ENCODE peak calls at places on chromosome 2, in six cellular contexts. T is IMR-90, N is adrenal gland, B is bronchial epithelial cell, D is astrocyte of the cerebellum, P is tibial artery. E is an unnamed sample.

GRCh38 chr2:119753041-119753929 is 6.4 kb upstream of the PTPN4 start:
- DNase-seq in T (peak), P (no peak), N (no peak), B (peak), D (no peak), E (no peak)

GRCh38 chr2:88218971-88219370 is 48.8 kb downstream of the THNSL2 start:
- DNase-seq in D (no peak), B (no peak), T (no peak), P (no peak), N (no peak), E (no peak)

GRCh38 chr2:39304729-39305128 is 61.0 kb upstream of the CDKL4 start:
- DNase-seq in N (no peak), T (no peak), D (no peak), P (no peak), B (no peak), E (no peak)

GRCh38 chr2:17719562-17720371 is 33.8 kb downstream of the SMC6 start:
- DNase-seq in T (peak), D (no peak), N (no peak), P (no peak), B (peak), E (no peak)

GRCh38 chr2:68292108-68292710 is 27.5 kb downstream of the CNRIP1 start:
- DNase-seq in P (no peak), B (peak), T (peak), N (no peak), D (peak), E (no peak)

GRCh38 chr2:68806511-68807109 is 64.6 kb downstream of the BMP10 start:
- DNase-seq in D (peak), N (no peak), B (peak), T (peak), P (no peak), E (no peak)

GRCh38 chr2:68320118-68320641 is 431 bp upstream of the CNRIP1 start:
- DNase-seq in T (no peak), P (peak), D (no peak), B (peak), N (peak), E (no peak)

GRCh38 chr2:53283326-53283725 is 484.3 kb upstream of the CHAC2 start:
- DNase-seq in P (no peak), N (no peak), B (no peak), T (no peak), D (no peak), E (no peak)

GRCh38 chr2:102619414-102620319 is at the start of gene SLC9A2:
- DNase-seq in P (no peak), N (no peak), T (no peak), D (no peak), B (no peak), E (no peak)

GRCh38 chr2:68577183-68577582 is 66.2 kb upstream of the PROKR1 start:
- DNase-seq in N (no peak), T (peak), P (no peak), B (no peak), D (no peak), E (no peak)

GRCh38 chr2:120589782-120590608 is 145.7 kb upstream of the GLI2 start:
- DNase-seq in B (peak), P (no peak), N (no peak), T (peak), D (peak), E (peak)

GRCh38 chr2:237725661-237726060 is 72.9 kb upstream of the RBM44 start:
- DNase-seq in D (no peak), B (no peak), T (no peak), N (peak), P (no peak), E (no peak)

GRCh38 chr2:74876081-74876886 is 42.4 kb downstream of the HK2 start:
- DNase-seq in D (no peak), B (peak), P (no peak), N (peak), T (peak), E (no peak)

GRCh38 chr2:82260521-82260920 is 1956.0 kb upstream of the LRRTM1 start:
- DNase-seq in T (no peak), D (no peak), B (no peak), P (no peak), N (no peak), E (no peak)

GRCh38 chr2:122389694-122390093 is 634.2 kb downstream of the TSN start:
- DNase-seq in B (no peak), P (no peak), D (no peak), T (no peak), N (no peak), E (no peak)

GRCh38 chr2:122390406-122390805 is 635.0 kb downstream of the TSN start:
- DNase-seq in D (no peak), P (no peak), B (peak), T (no peak), N (no peak), E (peak)

GRCh38 chr2:122391726-122392125 is 636.3 kb downstream of the TSN start:
- DNase-seq in N (no peak), D (no peak), T (no peak), B (peak), P (no peak), E (peak)

DNA sequence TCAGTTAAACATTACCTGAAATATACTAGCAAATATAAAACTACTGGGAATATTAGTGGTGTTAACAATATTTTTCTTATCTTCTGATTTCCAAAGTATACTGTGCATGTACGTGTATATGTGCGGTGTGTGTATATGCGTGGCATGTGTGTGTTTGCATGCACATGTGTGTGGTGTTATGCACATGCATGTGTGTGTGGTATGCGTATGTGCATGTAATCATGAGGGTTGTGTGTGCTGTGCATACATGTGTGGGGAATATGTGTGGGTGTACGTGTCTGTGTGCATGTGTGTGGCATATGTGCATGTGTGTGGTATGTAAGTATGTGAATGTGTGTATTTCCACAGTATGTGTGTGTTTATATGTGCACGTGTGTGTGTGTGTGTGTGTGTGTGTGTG is 640.2 kb downstream of the TSN start:
- DNase-seq in P (no peak), T (no peak), N (no peak), B (no peak), D (no peak), E (no peak)
- TF ChIP-seq CTCF in P (no peak), T (no peak), N (no peak), B (no peak), D (no peak), E (no peak)

GRCh38 chr2:218878486-218878885 is 2.2 kb upstream of the WNT10A start:
- DNase-seq in N (no peak), P (no peak), D (no peak), B (no peak), T (no peak), E (no peak)

GRCh38 chr2:218880749-218881594 is at the start of gene WNT10A:
- DNase-seq in T (no peak), B (no peak), P (no peak), D (no peak), N (no peak), E (no peak)

GRCh38 chr2:218878941-218879761 is 1.5 kb upstream of the WNT10A start:
- DNase-seq in B (no peak), D (no peak), T (no peak), N (no peak), P (no peak), E (no peak)

GRCh38 chr2:218881744-218882462 is 1.3 kb downstream of the WNT10A start:
- DNase-seq in T (no peak), D (no peak), B (no peak), P (no peak), N (no peak), E (no peak)

GRCh38 chr2:218879881-218880748 is 537 bp upstream of the WNT10A start:
- DNase-seq in P (no peak), D (no peak), N (no peak), T (no peak), B (no peak), E (no peak)
- H3K4me3 ChIP-seq in P (peak), D (no peak), N (no peak), T (no peak), B (peak), E (peak)

GRCh38 chr2:46960618-46961017 is 45.0 kb upstream of the MCFD2 start:
- DNase-seq in D (no peak), N (no peak), B (no peak), P (no peak), T (no peak), E (no peak)
- TF ChIP-seq CTCF in D (peak), N (no peak), B (no peak), P (no peak), T (no peak), E (no peak)

GRCh38 chr2:16664052-16664731 is 1.4 kb downstream of the CYRIA start:
- DNase-seq in P (peak), D (peak), N (peak), T (peak), B (peak), E (no peak)

GRCh38 chr2:16664809-16665745 is 557 bp downstream of the CYRIA start:
- DNase-seq in T (no peak), D (no peak), P (peak), B (no peak), N (peak), E (no peak)

GRCh38 chr2:16663121-16663905 is 2.3 kb downstream of the CYRIA start:
- DNase-seq in N (no peak), P (no peak), T (no peak), B (no peak), D (no peak), E (no peak)

GRCh38 chr2:16666453-16666801 is 793 bp upstream of the CYRIA start:
- DNase-seq in T (peak), P (no peak), N (no peak), D (peak), B (peak), E (no peak)

GRCh38 chr2:16665746-16666452 is at the start of gene CYRIA:
- DNase-seq in D (no peak), N (peak), B (no peak), T (no peak), P (peak), E (no peak)
- H3K4me3 ChIP-seq in D (peak), N (peak), B (peak), T (peak), P (peak), E (peak)

GRCh38 chr2:42457011-42457410 is 36.8 kb downstream of the KCNG3 start:
- DNase-seq in B (no peak), N (no peak), D (no peak), P (no peak), T (no peak), E (no peak)
- TF ChIP-seq CTCF in B (no peak), N (no peak), D (no peak), P (no peak), T (no peak), E (peak)

GRCh38 chr2:240819404-240820013 is 510 bp downstream of the KIF1A start:
- DNase-seq in B (no peak), T (no peak), D (no peak), N (no peak), P (no peak), E (no peak)

GRCh38 chr2:240818543-240819403 is 1.2 kb downstream of the KIF1A start:
- DNase-seq in T (no peak), B (no peak), D (no peak), P (no peak), N (no peak), E (no peak)

GRCh38 chr2:240817496-240818292 is 2.3 kb downstream of the KIF1A start:
- DNase-seq in B (no peak), T (no peak), N (no peak), D (no peak), P (no peak), E (no peak)

GRCh38 chr2:240816584-240817495 is 3.2 kb downstream of the KIF1A start:
- DNase-seq in P (no peak), B (no peak), N (no peak), D (no peak), T (no peak), E (no peak)

GRCh38 chr2:240818293-240818542 is 1.8 kb downstream of the KIF1A start:
- DNase-seq in B (no peak), D (no peak), N (no peak), T (no peak), P (no peak), E (no peak)
- H3K4me3 ChIP-seq in B (no peak), D (no peak), N (no peak), T (no peak), P (no peak), E (no peak)

GRCh38 chr2:226376516-226377180 is 423.0 kb downstream of the IRS1 start:
- DNase-seq in N (no peak), D (no peak), P (no peak), B (no peak), T (no peak), E (no peak)
- TF ChIP-seq CTCF in N (no peak), D (no peak), P (no peak), B (no peak), T (no peak), E (no peak)

DNA sequence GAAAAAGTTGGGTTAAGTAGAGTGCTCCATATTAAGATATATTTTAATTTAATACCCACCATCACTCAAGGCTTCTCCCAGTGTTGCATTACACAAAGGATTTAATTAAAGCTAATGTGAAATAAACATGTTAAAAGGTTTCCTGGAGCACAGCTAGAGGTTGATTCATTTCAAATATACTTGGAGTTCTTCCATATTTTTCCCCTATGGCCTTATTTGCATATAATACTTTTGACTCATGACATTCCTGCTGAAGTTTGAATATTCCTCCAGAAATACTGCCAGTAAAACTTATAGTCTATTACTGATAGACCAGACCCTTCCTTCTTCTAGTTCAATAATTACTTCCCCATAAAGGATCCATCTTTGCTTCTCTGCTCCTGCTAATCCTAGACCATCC is 227.5 kb downstream of the GULP1 start:
- DNase-seq in P (no peak), N (no peak), D (no peak), T (peak), B (peak), E (no peak)
- H3K4me3 ChIP-seq in P (no peak), N (no peak), D (no peak), T (no peak), B (no peak), E (no peak)

DNA sequence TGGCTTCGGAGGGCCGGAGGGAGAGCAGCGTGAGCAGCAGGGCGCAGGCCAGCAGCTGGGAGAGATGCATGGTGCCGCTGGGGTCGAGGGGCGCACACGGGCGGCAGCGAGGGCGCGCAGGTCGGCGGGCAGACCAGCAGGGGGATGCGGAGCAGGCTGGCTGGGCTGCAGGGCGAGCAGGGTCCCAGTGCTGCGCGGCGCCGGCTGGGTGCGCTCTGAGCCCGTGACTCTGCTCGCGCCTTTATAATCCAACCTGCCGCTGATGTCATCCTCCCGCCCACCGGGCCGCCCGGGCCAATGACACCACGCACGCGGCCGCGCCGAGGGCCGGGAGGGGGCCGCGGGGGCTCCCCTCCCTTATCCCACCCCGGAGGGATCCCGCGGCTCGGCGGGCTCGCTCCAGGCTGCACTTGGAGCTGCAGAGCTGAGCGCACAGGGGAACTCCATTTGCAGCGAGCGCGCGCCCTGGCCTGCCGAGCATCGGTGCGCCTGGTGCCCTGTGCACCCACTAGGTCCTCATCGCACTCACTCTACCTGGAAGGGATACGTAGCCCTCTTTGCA is at the start of gene NPPC:
- DNase-seq in T (peak), B (peak), P (peak), D (no peak), N (peak), E (no peak)
- TF ChIP-seq CTCF in T (peak), B (peak), P (no peak), D (peak), N (peak), E (peak)

DNA sequence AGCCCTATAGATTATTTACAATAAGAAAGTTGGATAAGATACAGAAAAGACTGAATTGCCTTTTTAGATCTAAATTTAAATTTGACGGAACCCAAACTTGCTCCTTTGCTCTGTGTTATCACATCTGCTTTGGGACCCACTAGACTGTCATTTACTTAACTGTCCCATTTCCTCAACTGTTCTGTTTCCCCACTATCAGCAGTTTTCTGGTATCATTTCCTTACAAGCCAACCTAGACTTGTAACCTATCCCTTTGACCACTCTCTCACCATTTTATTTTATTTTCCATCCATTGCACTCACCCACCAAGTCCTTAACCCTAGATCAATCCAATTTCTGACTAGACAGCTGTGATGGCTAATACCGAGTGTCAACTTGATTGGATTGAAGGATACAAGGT is 38.6 kb upstream of the CD28 start:
- DNase-seq in N (no peak), D (no peak), T (no peak), B (no peak), P (no peak), E (no peak)
- H3K4me3 ChIP-seq in N (no peak), D (no peak), T (no peak), B (no peak), P (no peak), E (no peak)